ENCODE peak calls at places on chromosome 4, in six cellular contexts. N is activated T-cell treated with anti-CD3 and anti-CD28 coated beads for 24 hours; R is DMS 273 treated with DMSO at 0.1 percent for 48 hours; W is nephron progenitor cell; D is IMR-90; B is activated effector memory CD4-positive, alpha-beta T cell treated with Interleukin-2 at 50 U/mL for 16 hours. T is an unnamed sample.

GRCh38 chr4:114595207-114595606 is 3.4 kb upstream of the UGT8 start:
- DNase-seq in B (no peak), D (no peak), W (no peak), N (no peak), R (no peak), T (no peak)

GRCh38 chr4:97404876-97405523 is 738.3 kb downstream of the STPG2 start:
- DNase-seq in R (no peak), N (no peak), B (no peak), W (no peak), D (no peak), T (no peak)

GRCh38 chr4:137768196-137768595 is 235.9 kb upstream of the PCDH18 start:
- DNase-seq in D (peak; percentile 25), B (no peak), R (no peak), N (no peak), W (no peak), T (no peak)

GRCh38 chr4:165330071-165330470 is 2.6 kb downstream of the MSMO1 start:
- DNase-seq in R (no peak), N (no peak), D (no peak), B (no peak), W (no peak), T (no peak)

GRCh38 chr4:16418814-16419213 is 192.5 kb upstream of the TAPT1 start:
- DNase-seq in N (no peak), D (peak; percentile 62), R (no peak), W (no peak), B (no peak), T (no peak)

GRCh38 chr4:184330008-184330400 is 112.3 kb upstream of the ENPP6 start:
- DNase-seq in B (no peak), D (peak; percentile 40), W (no peak), R (no peak), N (no peak), T (no peak)

GRCh38 chr4:189124149-189124758 is 816.4 kb upstream of the FRG1 start:
- DNase-seq in N (no peak), W (peak; percentile 33), D (peak; percentile 74), R (no peak), B (no peak), T (peak; percentile 8)

GRCh38 chr4:150078041-150078995 is at the start of gene DCLK2:
- DNase-seq in D (peak; percentile 87), B (no peak), R (peak; percentile 12), N (no peak), W (peak; percentile 82), T (peak; percentile 97)

GRCh38 chr4:2829321-2829932 is 14.2 kb upstream of the ADD1 start:
- DNase-seq in N (no peak), B (no peak), R (no peak), D (no peak), W (no peak), T (no peak)

GRCh38 chr4:184824776-184825393 is 883 bp downstream of the ACSL1 start:
- DNase-seq in R (no peak), D (no peak), W (no peak), B (no peak), N (no peak), T (no peak)

GRCh38 chr4:81712714-81713113 is 241.0 kb upstream of the RASGEF1B start:
- DNase-seq in W (no peak), B (no peak), R (no peak), D (no peak), N (no peak), T (no peak)

GRCh38 chr4:153318696-153319320 is 25.7 kb upstream of the MND1 start:
- DNase-seq in D (peak; percentile 54), R (peak; percentile 35), B (no peak), W (peak; percentile 17), N (peak; percentile 6), T (peak; percentile 72)

GRCh38 chr4:94758141-94758699 is 465 bp downstream of the BMPR1B start:
- DNase-seq in R (peak; percentile 41), B (no peak), N (no peak), W (peak; percentile 71), D (no peak), T (no peak)

GRCh38 chr4:112099701-112100289 is 45.5 kb upstream of the FAM241A start:
- DNase-seq in R (peak; percentile 40), B (no peak), W (no peak), D (peak; percentile 73), N (no peak), T (peak; percentile 55)

GRCh38 chr4:169791064-169791463 is 33.3 kb upstream of the HPF1 start:
- DNase-seq in B (no peak), N (no peak), R (no peak), D (no peak), W (no peak), T (no peak)

GRCh38 chr4:146283758-146284651 is 69.7 kb downstream of the REELD1 start:
- DNase-seq in N (no peak), B (no peak), R (no peak), D (no peak), W (no peak), T (no peak)

GRCh38 chr4:87007345-87008181 is 72.8 kb downstream of the AFF1 start:
- DNase-seq in R (no peak), B (no peak), D (peak; percentile 54), N (peak; percentile 33), W (peak; percentile 70), T (peak; percentile 69)

GRCh38 chr4:1477045-1477905 is 71.0 kb upstream of the NKX1-1 start:
- DNase-seq in B (no peak), D (no peak), N (no peak), W (no peak), R (no peak), T (no peak)

GRCh38 chr4:122836941-122837340 is 10.3 kb downstream of the FGF2 start:
- DNase-seq in B (no peak), D (peak; percentile 65), W (no peak), R (no peak), N (no peak), T (no peak)

GRCh38 chr4:67558493-67558892 is at the start of gene STAP1:
- DNase-seq in D (no peak), W (no peak), B (no peak), N (no peak), R (no peak), T (no peak)

GRCh38 chr4:139214039-139214534 is 37.1 kb upstream of the ELF2 start:
- DNase-seq in N (no peak), B (no peak), D (no peak), R (peak; percentile 73), W (peak; percentile 10), T (peak; percentile 55)

GRCh38 chr4:189304755-189305154 is 635.9 kb upstream of the FRG1 start:
- DNase-seq in R (no peak), W (no peak), N (no peak), D (peak; percentile 62), B (no peak), T (no peak)

GRCh38 chr4:5705672-5706310 is 2.6 kb downstream of the EVC2 start:
- DNase-seq in B (no peak), R (no peak), N (no peak), W (no peak), D (no peak), T (peak; percentile 69)

GRCh38 chr4:80286451-80286850 is 20.0 kb downstream of the FGF5 start:
- DNase-seq in W (no peak), D (no peak), R (no peak), N (no peak), B (no peak), T (no peak)

GRCh38 chr4:27692098-27692679 is 831.5 kb downstream of the STIM2 start:
- DNase-seq in W (peak; percentile 5), N (no peak), D (peak; percentile 29), B (no peak), R (no peak), T (peak; percentile 42)

GRCh38 chr4:53103489-53103888 is 241.4 kb downstream of the RASL11B start:
- DNase-seq in D (no peak), B (no peak), W (no peak), R (no peak), N (no peak), T (no peak)

GRCh38 chr4:145882594-145882993 is 56.0 kb downstream of the ZNF827 start:
- DNase-seq in D (no peak), R (no peak), W (no peak), B (no peak), N (no peak), T (no peak)

GRCh38 chr4:67765401-67765800 is 11.2 kb upstream of the GNRHR start:
- DNase-seq in W (no peak), B (no peak), N (no peak), R (no peak), D (peak; percentile 29), T (no peak)

GRCh38 chr4:45100936-45101818 is 374.8 kb upstream of the GNPDA2 start:
- DNase-seq in D (no peak), W (no peak), B (no peak), N (no peak), R (no peak), T (peak; percentile 32)

GRCh38 chr4:186481998-186482790 is 73.2 kb downstream of the MTNR1A start:
- DNase-seq in B (no peak), W (no peak), N (no peak), D (no peak), R (no peak), T (no peak)

GRCh38 chr4:47383829-47384427 is 79.6 kb downstream of the COMMD8 start:
- DNase-seq in R (peak; percentile 1), N (no peak), W (no peak), B (no peak), D (peak; percentile 64), T (peak; percentile 51)

GRCh38 chr4:87633239-87633638 is 16.8 kb upstream of the DMP1 start:
- DNase-seq in D (peak; percentile 3), B (no peak), N (no peak), R (no peak), W (no peak), T (peak; percentile 80)

GRCh38 chr4:23717528-23718248 is 172.2 kb downstream of the PPARGC1A start:
- DNase-seq in W (no peak), D (peak; percentile 31), R (no peak), N (no peak), B (no peak), T (peak; percentile 10)

GRCh38 chr4:177367336-177367735 is 57.7 kb downstream of the NEIL3 start:
- DNase-seq in D (peak; percentile 52), W (no peak), N (no peak), B (no peak), R (no peak), T (peak; percentile 49)

GRCh38 chr4:17111436-17111835 is 213.0 kb upstream of the LDB2 start:
- DNase-seq in D (no peak), R (no peak), B (no peak), W (no peak), N (no peak), T (no peak)

GRCh38 chr4:156686120-156686519 is 285.5 kb downstream of the PDGFC start:
- DNase-seq in R (peak; percentile 85), D (peak; percentile 93), N (no peak), W (peak; percentile 9), B (no peak), T (peak; percentile 63)

GRCh38 chr4:135243960-135244561 is 1042.5 kb upstream of the PABPC4L start:
- DNase-seq in N (no peak), D (peak; percentile 70), W (no peak), B (no peak), R (peak; percentile 43), T (no peak)

T was measured in cardiac muscle cell.